ENCODE peak calls at places on chromosome 21, in nine cellular contexts. E is brain microvascular endothelial cell, R is neural progenitor cell, O is GM12865, P is mammary epithelial cell, N is psoas muscle, Z is ovary, A is Caco-2, Y is WERI-Rb-1. H is an unnamed sample.

GRCh38 chr21:27403011-27403410 is 436.1 kb upstream of the ADAMTS5 start:
- DNase-seq in A (no peak), P (no peak), R (no peak), E (no peak), N (no peak), O (no peak), Y (no peak), Z (no peak), H (no peak)

GRCh38 chr21:36473203-36473602 is 6.7 kb downstream of the CLDN14 start:
- DNase-seq in A (no peak), P (no peak), E (no peak), N (no peak), Z (no peak), R (no peak), Y (no peak), O (no peak), H (no peak)

GRCh38 chr21:25573409-25574206 is 33.7 kb downstream of the MRPL39 start:
- DNase-seq in Y (no peak), N (no peak), Z (no peak), O (peak), R (no peak), P (peak), A (no peak), E (peak), H (no peak)

GRCh38 chr21:26199471-26199870 is 28.9 kb upstream of the APP start:
- DNase-seq in Y (no peak), N (no peak), O (no peak), A (no peak), E (no peak), R (no peak), Z (no peak), P (peak), H (no peak)

GRCh38 chr21:38631676-38632075 is 133.4 kb upstream of the ERG start:
- DNase-seq in E (peak), A (no peak), R (no peak), N (no peak), Z (no peak), Y (no peak), P (peak), O (no peak), H (no peak)

GRCh38 chr21:32392299-32392879 is 423 bp downstream of the URB1 start:
- DNase-seq in P (peak), Z (no peak), O (peak), Y (no peak), R (peak), N (no peak), A (no peak), E (no peak), H (no peak)

GRCh38 chr21:17441370-17441769 is 71.5 kb upstream of the CXADR start:
- DNase-seq in O (no peak), P (peak), N (no peak), R (no peak), A (no peak), E (no peak), Z (no peak), Y (no peak), H (peak)

GRCh38 chr21:18155508-18156193 is 89.0 kb upstream of the CHODL start:
- DNase-seq in E (peak), N (no peak), A (no peak), Z (no peak), P (no peak), O (peak), Y (no peak), R (peak), H (no peak)

GRCh38 chr21:38081663-38082062 is 165.4 kb upstream of the KCNJ6 start:
- DNase-seq in P (no peak), N (no peak), A (no peak), R (no peak), Z (no peak), Y (no peak), E (no peak), O (no peak), H (no peak)

GRCh38 chr21:26591543-26591942 is 18.5 kb upstream of the CYYR1 start:
- DNase-seq in R (no peak), O (no peak), P (peak), N (no peak), Y (no peak), E (no peak), Z (no peak), A (no peak), H (no peak)

GRCh38 chr21:36791150-36791549 is 92.2 kb downstream of the SIM2 start:
- DNase-seq in E (no peak), Z (no peak), P (no peak), R (no peak), A (no peak), O (no peak), Y (no peak), N (no peak), H (no peak)

GRCh38 chr21:45548711-45549491 is 6.7 kb upstream of the SLC19A1 start:
- DNase-seq in Z (peak), R (no peak), N (peak), O (no peak), E (no peak), Y (no peak), A (no peak), P (no peak), H (no peak)

GRCh38 chr21:45551816-45552695 is 9.8 kb upstream of the SLC19A1 start:
- DNase-seq in E (no peak), Y (peak), N (peak), O (no peak), A (no peak), Z (peak), R (no peak), P (no peak), H (no peak)

GRCh38 chr21:45550552-45551210 is 8.4 kb upstream of the SLC19A1 start:
- DNase-seq in Z (peak), E (no peak), R (no peak), A (no peak), Y (no peak), P (no peak), N (peak), O (peak), H (no peak)

GRCh38 chr21:45551316-45551715 is 9.1 kb upstream of the SLC19A1 start:
- DNase-seq in Y (no peak), Z (peak), O (peak), P (peak), A (no peak), E (peak), N (peak), R (no peak), H (no peak)

DNA sequence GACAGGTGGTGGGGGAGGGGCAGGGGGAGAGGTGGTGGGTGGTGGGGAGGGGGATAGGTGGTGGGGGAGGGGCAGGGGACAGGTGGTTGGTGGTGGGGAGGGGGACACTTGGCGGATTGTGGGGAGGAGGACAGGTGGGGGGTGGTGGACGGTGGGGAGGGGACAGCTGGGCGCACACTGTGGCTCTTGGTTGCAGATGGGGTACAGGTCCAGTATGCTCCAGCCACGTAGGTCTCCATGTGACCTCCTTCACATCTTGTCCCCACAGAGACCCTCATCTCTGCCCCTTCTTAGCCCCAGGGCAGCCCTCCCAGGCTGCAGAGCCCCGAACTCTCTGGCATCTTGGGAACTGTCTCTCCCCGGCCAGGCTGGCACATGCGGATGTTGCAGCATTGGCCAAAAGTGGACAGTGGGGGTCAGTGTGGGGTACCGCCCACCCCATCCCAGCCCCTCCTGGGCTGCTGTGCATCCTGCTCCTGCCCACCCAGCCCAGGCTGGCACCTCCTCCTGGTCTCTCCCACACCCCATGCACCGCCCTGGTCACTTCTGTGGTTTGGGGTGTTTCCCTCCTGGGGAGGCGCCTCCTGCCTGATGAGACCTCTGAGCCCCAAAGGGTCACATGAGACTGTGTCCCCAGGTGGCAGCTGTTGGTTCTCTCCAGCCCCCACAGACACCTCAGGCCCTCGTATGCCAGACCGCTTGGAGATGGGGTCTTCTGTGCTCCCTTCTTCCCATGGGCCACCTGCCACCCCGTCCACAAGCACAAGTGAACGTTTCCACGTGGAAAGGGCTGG is 7.6 kb upstream of the SLC19A1 start:
- DNase-seq in N (peak), P (no peak), R (no peak), O (peak), E (no peak), A (no peak), Z (peak), Y (peak), H (no peak)
- H3K4me3 ChIP-seq in N (no peak), P (no peak), R (no peak), O (peak), E (no peak), A (no peak), Z (no peak), Y (no peak), H (no peak)

GRCh38 chr21:42375966-42376337 is 9.6 kb upstream of the TFF1 start:
- DNase-seq in Z (no peak), E (no peak), Y (no peak), P (no peak), O (no peak), R (no peak), N (no peak), A (no peak), H (peak)
- H3K4me3 ChIP-seq in Z (no peak), E (no peak), Y (no peak), P (no peak), O (no peak), R (no peak), N (no peak), A (no peak), H (no peak)

DNA sequence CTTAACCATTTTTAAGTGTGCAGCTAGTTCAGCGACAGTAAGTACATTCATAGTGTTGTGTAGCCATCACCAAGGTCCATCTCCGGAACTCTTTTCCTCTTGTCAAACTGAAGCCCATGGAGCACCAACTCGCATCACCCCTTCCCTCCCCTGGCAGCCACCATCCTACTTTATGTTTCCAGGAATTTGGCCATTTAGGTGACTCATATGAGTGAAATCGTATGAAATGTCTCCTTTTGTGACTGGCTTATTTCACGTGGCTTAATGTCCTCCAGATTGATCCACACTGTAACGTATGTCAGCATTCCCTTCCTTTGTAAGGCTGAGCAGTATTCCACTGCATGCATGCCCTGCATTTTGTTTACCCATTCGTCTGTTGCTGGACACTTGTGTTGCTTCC is 2.5 kb downstream of the COL6A2 start:
- DNase-seq in O (no peak), P (no peak), Y (no peak), N (no peak), R (no peak), A (no peak), Z (no peak), E (no peak), H (peak)
- H3K4me3 ChIP-seq in O (no peak), P (no peak), Y (no peak), N (peak), R (no peak), A (no peak), Z (no peak), E (peak), H (no peak)

GRCh38 chr21:34974162-34974981 is 74.7 kb downstream of the RUNX1 start:
- DNase-seq in A (no peak), R (no peak), N (no peak), P (no peak), Y (no peak), E (no peak), O (peak), Z (no peak), H (no peak)
- H3K4me3 ChIP-seq in A (no peak), R (no peak), N (no peak), P (no peak), Y (no peak), E (no peak), O (no peak), Z (no peak), H (no peak)

DNA sequence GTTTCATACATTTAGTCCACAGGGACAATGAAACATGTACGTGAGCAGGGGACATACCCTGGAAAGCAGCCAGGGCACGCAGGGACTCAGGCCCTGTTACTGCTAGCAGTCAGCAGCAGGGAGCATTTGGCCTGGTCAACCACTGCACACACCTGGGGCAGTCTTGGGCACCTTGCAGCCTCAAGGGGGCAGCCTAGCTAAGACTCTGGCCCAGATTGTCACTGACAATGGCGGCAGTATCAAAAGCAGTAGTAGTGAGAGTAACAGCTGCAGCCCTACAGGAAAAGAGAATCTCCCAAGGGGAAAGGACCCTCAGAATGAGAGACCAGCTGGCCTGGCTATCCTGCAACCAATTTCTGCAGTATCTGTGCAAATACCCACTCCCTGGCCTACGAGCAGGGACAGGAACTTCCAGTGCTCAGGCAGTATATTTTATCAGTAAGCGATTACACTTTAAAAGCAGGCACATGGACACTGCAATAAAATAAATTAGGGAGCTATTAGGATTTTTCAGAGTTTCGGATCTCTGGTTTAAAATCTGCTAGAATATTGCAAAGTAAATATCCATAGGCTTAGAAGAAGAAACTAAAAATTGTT is 475.6 kb downstream of the LTN1 start:
- DNase-seq in A (peak), R (peak), O (peak), E (peak), Y (peak), N (peak), P (peak), Z (peak), H (peak)
- H3K4me3 ChIP-seq in A (no peak), R (no peak), O (no peak), E (no peak), Y (no peak), N (no peak), P (no peak), Z (no peak), H (no peak)

GRCh38 chr21:43916691-43917514 is 51.9 kb downstream of the AGPAT3 start:
- DNase-seq in Y (no peak), O (peak), P (peak), Z (peak), N (no peak), R (no peak), A (no peak), E (no peak), H (no peak)
- H3K4me3 ChIP-seq in Y (no peak), O (peak), P (peak), Z (no peak), N (peak), R (no peak), A (no peak), E (no peak), H (no peak)

H was measured in pancreas.